ENCODE peak calls at places on chromosomes 6 and 20, in seven cellular contexts. K is endothelial cell, V is kidney epithelial cell, T is K562, G is progenitor cell of endocrine pancreas, B is cardiac fibroblast, I is RWPE1. P is an unnamed sample.
A peak's percentile ranks its signal among the peaks of the same experiment; 100 is the strongest.

GRCh38 chr6:79239538-79240168 is 5.2 kb upstream of the HMGN3 start:
- DNase-seq in K (no peak), V (no peak), T (no peak), I (no peak), G (no peak), B (no peak), P (no peak)

GRCh38 chr20:60921021-60921622 is 330.9 kb upstream of the CDH4 start:
- DNase-seq in B (peak; percentile 40), G (peak; percentile 64), T (peak; percentile 46), V (no peak), K (no peak), I (no peak), P (no peak)

GRCh38 chr20:46931699-46932098 is 37.1 kb downstream of the EYA2 start:
- DNase-seq in T (no peak), B (peak; percentile 9), G (no peak), V (no peak), K (no peak), I (no peak), P (no peak)

GRCh38 chr20:11907621-11908020 is 10.1 kb upstream of the BTBD3 start:
- DNase-seq in I (peak; percentile 68), B (peak; percentile 37), T (no peak), V (no peak), G (no peak), K (no peak), P (no peak)

GRCh38 chr6:54617730-54618129 is 228.8 kb upstream of the FAM83B start:
- DNase-seq in I (peak; percentile 5), T (no peak), V (peak; percentile 59), K (no peak), G (no peak), B (peak; percentile 64), P (no peak)

GRCh38 chr6:106556368-106556960 is 72.8 kb downstream of the RTN4IP1 start:
- DNase-seq in T (no peak), G (no peak), B (peak; percentile 68), I (no peak), K (no peak), V (no peak), P (no peak)

GRCh38 chr20:45765307-45765910 is 26.3 kb downstream of the WFDC3 start:
- DNase-seq in I (no peak), G (no peak), V (no peak), B (no peak), K (no peak), T (no peak), P (no peak)

GRCh38 chr6:148700047-148700712 is 46.6 kb upstream of the UST start:
- DNase-seq in T (no peak), G (no peak), I (no peak), B (peak; percentile 84), V (no peak), K (no peak), P (no peak)

GRCh38 chr6:52517502-52518278 is 59.2 kb downstream of the TRAM2 start:
- DNase-seq in G (no peak), T (peak; percentile 92), B (peak; percentile 97), K (peak; percentile 17), I (peak; percentile 96), V (peak; percentile 89), P (peak; percentile 56)

GRCh38 chr6:109523478-109523877 is 40.5 kb upstream of the ZBTB24 start:
- DNase-seq in B (peak; percentile 88), I (no peak), V (no peak), K (no peak), G (no peak), T (no peak), P (no peak)

GRCh38 chr6:144722925-144723324 is 437.8 kb downstream of the UTRN start:
- DNase-seq in B (no peak), I (no peak), V (no peak), G (no peak), K (no peak), T (no peak), P (no peak)

GRCh38 chr20:57877995-57878394 is 168.2 kb upstream of the PMEPA1 start:
- DNase-seq in G (no peak), B (no peak), T (no peak), K (no peak), I (no peak), V (no peak), P (no peak)
- TF ChIP-seq CTCF in G (no peak), B (no peak), T (no peak), K (no peak), I (no peak), V (no peak), P (no peak)

GRCh38 chr20:63247678-63248228 is 6.5 kb downstream of the NKAIN4 start:
- DNase-seq in I (no peak), B (no peak), K (no peak), T (no peak), G (no peak), V (no peak), P (no peak)
- TF ChIP-seq CTCF in I (no peak), B (no peak), K (no peak), T (no peak), G (no peak), V (no peak), P (no peak)

DNA sequence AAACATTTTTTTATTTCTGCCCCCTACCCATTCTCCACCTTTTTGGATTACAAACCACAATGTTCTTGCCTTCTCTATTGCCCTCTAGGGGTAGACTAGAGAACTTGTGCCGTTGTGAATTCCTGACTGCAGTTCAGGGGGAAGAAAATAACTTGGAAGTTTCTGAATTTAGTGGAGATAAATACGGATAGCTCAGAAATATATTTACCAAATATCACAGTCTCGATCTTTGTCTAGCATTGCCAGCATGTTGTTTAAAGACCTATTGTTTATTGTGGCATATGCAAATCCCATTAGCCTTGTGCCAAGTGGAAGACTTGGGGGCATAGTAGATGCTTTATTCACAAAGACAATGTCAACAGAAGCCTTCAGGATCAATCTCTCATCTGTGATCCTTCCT is 154.1 kb upstream of the MMS22L start:
- DNase-seq in T (peak; percentile 15), K (no peak), G (no peak), I (peak; percentile 21), V (no peak), B (peak; percentile 43), P (no peak)
- TF ChIP-seq CTCF in T (peak; percentile 48), K (peak; percentile 82), G (peak; percentile 68), I (peak; percentile 73), V (peak; percentile 81), B (peak; percentile 89), P (peak; percentile 85)

GRCh38 chr6:34564181-34564580 is 8.1 kb upstream of the SPDEF start:
- DNase-seq in V (no peak), T (no peak), I (no peak), B (no peak), G (no peak), K (no peak), P (no peak)

GRCh38 chr6:34563513-34563870 is 7.4 kb upstream of the SPDEF start:
- DNase-seq in G (no peak), K (no peak), T (peak; percentile 38), V (no peak), B (no peak), I (no peak), P (no peak)

GRCh38 chr6:34568341-34568680 is 12.2 kb upstream of the SPDEF start:
- DNase-seq in B (no peak), V (no peak), T (no peak), G (no peak), K (no peak), I (no peak), P (no peak)

GRCh38 chr6:34566830-34567546 is 10.9 kb upstream of the SPDEF start:
- DNase-seq in T (no peak), G (no peak), K (no peak), I (no peak), B (no peak), V (no peak), P (no peak)

DNA sequence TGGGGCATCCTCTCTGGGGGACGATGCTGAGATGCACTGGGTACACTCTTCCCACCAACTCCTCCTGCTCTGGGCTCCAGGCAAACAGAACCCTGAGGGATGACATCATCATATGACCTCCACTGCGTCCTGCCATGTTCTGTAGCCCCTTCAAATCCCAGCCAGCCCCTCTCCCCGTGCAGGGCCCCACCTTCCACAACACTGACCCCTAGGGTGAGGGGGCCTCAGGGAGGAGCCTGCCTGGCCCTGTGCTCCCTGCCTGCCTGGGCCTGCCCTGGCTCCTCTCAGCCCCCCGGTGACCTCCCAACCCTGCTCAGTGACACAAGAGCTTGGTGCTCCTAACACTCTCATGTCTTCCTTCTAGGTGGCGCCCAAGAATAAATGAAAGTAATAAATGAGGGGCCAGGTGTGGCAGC is 9.6 kb upstream of the SPDEF start:
- DNase-seq in K (no peak), T (no peak), B (no peak), I (no peak), V (no peak), G (no peak), P (no peak)
- TF ChIP-seq CTCF in K (no peak), T (peak; percentile 14), B (no peak), I (no peak), V (no peak), G (no peak), P (no peak)

GRCh38 chr6:150897400-150897943 is 32.0 kb downstream of the MTHFD1L start:
- DNase-seq in G (no peak), K (no peak), V (no peak), T (no peak), I (no peak), B (no peak), P (no peak)

GRCh38 chr6:150895898-150896632 is 30.6 kb downstream of the MTHFD1L start:
- DNase-seq in B (no peak), G (no peak), T (no peak), V (no peak), I (no peak), K (no peak), P (no peak)

GRCh38 chr6:150891886-150892485 is 26.5 kb downstream of the MTHFD1L start:
- DNase-seq in K (peak; percentile 76), G (peak; percentile 46), T (peak; percentile 81), V (peak; percentile 38), B (peak; percentile 88), I (peak; percentile 43), P (peak; percentile 73)

GRCh38 chr6:150894935-150895686 is 29.6 kb downstream of the MTHFD1L start:
- DNase-seq in T (peak; percentile 29), B (peak; percentile 39), G (no peak), V (peak; percentile 32), I (peak; percentile 22), K (no peak), P (no peak)

GRCh38 chr6:150894191-150894744 is 28.8 kb downstream of the MTHFD1L start:
- DNase-seq in B (no peak), K (no peak), G (no peak), T (no peak), V (no peak), I (no peak), P (no peak)
- TF ChIP-seq CTCF in B (no peak), K (no peak), G (no peak), T (no peak), V (no peak), I (no peak), P (no peak)

DNA sequence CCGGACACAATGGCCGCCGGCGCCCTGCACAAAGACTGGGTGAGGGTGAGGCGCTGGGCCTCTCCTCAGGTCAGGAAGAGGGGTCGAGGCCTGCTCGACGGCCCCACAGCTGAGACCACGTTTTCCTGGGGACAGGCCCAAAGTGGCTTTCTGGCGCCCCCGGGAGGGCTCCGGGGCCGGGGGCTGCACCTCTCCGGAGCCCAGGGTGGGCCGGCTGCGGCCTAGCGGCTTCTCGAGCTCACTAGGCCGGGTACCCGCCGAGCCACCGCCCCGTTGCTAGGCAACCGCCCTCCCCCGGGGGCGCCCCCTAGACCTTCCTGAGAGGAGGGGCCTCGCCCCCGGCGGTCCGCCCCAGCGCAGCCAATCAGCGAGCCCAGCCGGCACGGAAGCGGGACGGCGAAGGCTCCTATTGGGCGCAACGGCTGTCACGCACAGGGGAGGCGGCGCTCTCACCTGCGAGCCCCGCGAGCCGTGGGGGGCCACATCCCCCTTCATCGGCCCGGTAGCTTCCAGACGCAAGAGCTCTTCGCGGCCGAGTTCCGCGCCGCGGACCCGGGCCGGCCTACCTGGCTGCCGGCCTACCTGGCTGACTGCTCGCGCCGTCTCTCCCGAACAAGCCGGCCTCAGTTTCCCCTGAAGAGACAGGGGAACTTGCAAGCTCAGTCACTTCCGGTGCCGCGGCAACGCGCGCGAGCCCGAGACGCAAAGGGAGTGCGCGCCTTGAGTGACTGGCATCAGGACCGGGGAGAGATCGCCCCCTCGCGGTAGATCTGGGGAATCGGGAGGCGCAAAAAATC is 812 bp upstream of the BCL2L1 start:
- DNase-seq in K (peak; percentile 100), V (peak; percentile 87), T (peak; percentile 99), I (peak; percentile 100), G (peak; percentile 100), B (peak; percentile 99), P (peak; percentile 100)
- TF ChIP-seq CTCF in K (peak; percentile 93), V (peak; percentile 88), T (peak; percentile 91), I (peak; percentile 100), G (peak; percentile 100), B (peak; percentile 94), P (peak; percentile 99)

P was measured in glutamatergic neuron.